ENCODE peak calls at places on chromosomes 11 and 22, in nine cellular contexts. One of them, this sample, is unnamed.

GRCh38 chr11:115916596-115916995 is 412.4 kb upstream of the CADM1 start:
- DNase-seq in dorsolateral prefrontal cortex: no peak
- DNase-seq in AG10803: no peak
- DNase-seq in colonic mucosa: no peak
- DNase-seq in fibroblast of mammary gland: no peak
- DNase-seq in uterus: no peak
- DNase-seq in H1: no peak
- DNase-seq in upper lobe of right lung: peak
- DNase-seq in spleen: no peak
- DNase-seq in this sample: no peak

GRCh38 chr11:115159122-115159665 is 345.0 kb downstream of the CADM1 start:
- DNase-seq in dorsolateral prefrontal cortex: no peak
- DNase-seq in AG10803: no peak
- DNase-seq in colonic mucosa: no peak
- DNase-seq in fibroblast of mammary gland: no peak
- DNase-seq in uterus: no peak
- DNase-seq in H1: no peak
- DNase-seq in upper lobe of right lung: no peak
- DNase-seq in spleen: no peak
- DNase-seq in this sample: no peak

GRCh38 chr11:128903248-128904041 is 12.3 kb downstream of the KCNJ5 start:
- DNase-seq in dorsolateral prefrontal cortex: no peak
- DNase-seq in AG10803: no peak
- DNase-seq in colonic mucosa: no peak
- DNase-seq in fibroblast of mammary gland: no peak
- DNase-seq in uterus: no peak
- DNase-seq in H1: no peak
- DNase-seq in upper lobe of right lung: peak
- DNase-seq in spleen: no peak
- DNase-seq in this sample: no peak

GRCh38 chr11:134151083-134151747 is 72.6 kb downstream of the NCAPD3 start:
- DNase-seq in dorsolateral prefrontal cortex: no peak
- DNase-seq in AG10803: no peak
- DNase-seq in colonic mucosa: no peak
- DNase-seq in fibroblast of mammary gland: no peak
- DNase-seq in uterus: no peak
- DNase-seq in H1: no peak
- DNase-seq in upper lobe of right lung: no peak
- DNase-seq in spleen: no peak
- DNase-seq in this sample: no peak

GRCh38 chr22:35684270-35684700 is 33.4 kb upstream of the APOL5 start:
- DNase-seq in dorsolateral prefrontal cortex: no peak
- DNase-seq in AG10803: peak
- DNase-seq in colonic mucosa: peak
- DNase-seq in fibroblast of mammary gland: peak
- DNase-seq in uterus: no peak
- DNase-seq in H1: no peak
- DNase-seq in upper lobe of right lung: no peak
- DNase-seq in spleen: no peak
- DNase-seq in this sample: no peak

GRCh38 chr11:69040581-69041260 is 8.0 kb upstream of the TPCN2 start:
- DNase-seq in dorsolateral prefrontal cortex: no peak
- DNase-seq in AG10803: peak
- DNase-seq in colonic mucosa: no peak
- DNase-seq in fibroblast of mammary gland: peak
- DNase-seq in uterus: no peak
- DNase-seq in H1: no peak
- DNase-seq in upper lobe of right lung: no peak
- DNase-seq in spleen: no peak
- DNase-seq in this sample: no peak

GRCh38 chr22:39089928-39090327 is 7.1 kb upstream of the APOBEC3H start:
- DNase-seq in dorsolateral prefrontal cortex: no peak
- DNase-seq in AG10803: no peak
- DNase-seq in colonic mucosa: no peak
- DNase-seq in fibroblast of mammary gland: no peak
- DNase-seq in uterus: no peak
- DNase-seq in H1: no peak
- DNase-seq in upper lobe of right lung: no peak
- DNase-seq in spleen: no peak
- DNase-seq in this sample: no peak

GRCh38 chr22:22655452-22656108 is 11.2 kb downstream of the GGTLC2 start:
- DNase-seq in dorsolateral prefrontal cortex: no peak
- DNase-seq in AG10803: no peak
- DNase-seq in colonic mucosa: no peak
- DNase-seq in fibroblast of mammary gland: peak
- DNase-seq in uterus: no peak
- DNase-seq in H1: no peak
- DNase-seq in upper lobe of right lung: no peak
- DNase-seq in spleen: no peak
- DNase-seq in this sample: no peak

GRCh38 chr11:70603064-70603755 is 204.9 kb downstream of the CTTN start:
- DNase-seq in dorsolateral prefrontal cortex: no peak
- DNase-seq in AG10803: no peak
- DNase-seq in colonic mucosa: no peak
- DNase-seq in fibroblast of mammary gland: no peak
- DNase-seq in uterus: no peak
- DNase-seq in H1: no peak
- DNase-seq in upper lobe of right lung: no peak
- DNase-seq in spleen: no peak
- DNase-seq in this sample: no peak

GRCh38 chr11:37574361-37574760 is 976.3 kb upstream of the RAG2 start:
- DNase-seq in dorsolateral prefrontal cortex: no peak
- DNase-seq in AG10803: no peak
- DNase-seq in colonic mucosa: no peak
- DNase-seq in fibroblast of mammary gland: no peak
- DNase-seq in uterus: no peak
- DNase-seq in H1: no peak
- DNase-seq in upper lobe of right lung: no peak
- DNase-seq in spleen: no peak
- DNase-seq in this sample: no peak

GRCh38 chr22:29328566-29329500 is 13.3 kb upstream of the RASL10A start:
- DNase-seq in dorsolateral prefrontal cortex: no peak
- DNase-seq in AG10803: no peak
- DNase-seq in colonic mucosa: no peak
- DNase-seq in fibroblast of mammary gland: no peak
- DNase-seq in uterus: no peak
- DNase-seq in H1: no peak
- DNase-seq in upper lobe of right lung: no peak
- DNase-seq in spleen: no peak
- DNase-seq in this sample: no peak

GRCh38 chr11:101915811-101916291 is 471 bp downstream of the ANGPTL5 start:
- DNase-seq in dorsolateral prefrontal cortex: no peak
- DNase-seq in AG10803: peak
- DNase-seq in colonic mucosa: no peak
- DNase-seq in fibroblast of mammary gland: peak
- DNase-seq in uterus: no peak
- DNase-seq in H1: no peak
- DNase-seq in upper lobe of right lung: no peak
- DNase-seq in spleen: no peak
- DNase-seq in this sample: no peak

GRCh38 chr22:33666249-33666648 is 254.0 kb downstream of the LARGE1 start:
- DNase-seq in dorsolateral prefrontal cortex: no peak
- DNase-seq in AG10803: no peak
- DNase-seq in colonic mucosa: no peak
- DNase-seq in fibroblast of mammary gland: no peak
- DNase-seq in uterus: no peak
- DNase-seq in H1: no peak
- DNase-seq in upper lobe of right lung: no peak
- DNase-seq in spleen: no peak
- DNase-seq in this sample: no peak

GRCh38 chr11:35367491-35367890 is 51.9 kb downstream of the SLC1A2 start:
- DNase-seq in dorsolateral prefrontal cortex: no peak
- DNase-seq in AG10803: peak
- DNase-seq in colonic mucosa: no peak
- DNase-seq in fibroblast of mammary gland: peak
- DNase-seq in uterus: no peak
- DNase-seq in H1: no peak
- DNase-seq in upper lobe of right lung: no peak
- DNase-seq in spleen: no peak
- DNase-seq in this sample: no peak

GRCh38 chr11:110242188-110242587 is 54.2 kb downstream of the RDX start:
- DNase-seq in dorsolateral prefrontal cortex: no peak
- DNase-seq in AG10803: no peak
- DNase-seq in colonic mucosa: no peak
- DNase-seq in fibroblast of mammary gland: no peak
- DNase-seq in uterus: no peak
- DNase-seq in H1: no peak
- DNase-seq in upper lobe of right lung: no peak
- DNase-seq in spleen: no peak
- DNase-seq in this sample: no peak

GRCh38 chr22:22941831-22942510 is 54.4 kb downstream of the IGLL5 start:
- DNase-seq in dorsolateral prefrontal cortex: peak
- DNase-seq in AG10803: no peak
- DNase-seq in colonic mucosa: peak
- DNase-seq in fibroblast of mammary gland: no peak
- DNase-seq in uterus: peak
- DNase-seq in H1: no peak
- DNase-seq in upper lobe of right lung: peak
- DNase-seq in spleen: peak
- DNase-seq in this sample: no peak

DNA sequence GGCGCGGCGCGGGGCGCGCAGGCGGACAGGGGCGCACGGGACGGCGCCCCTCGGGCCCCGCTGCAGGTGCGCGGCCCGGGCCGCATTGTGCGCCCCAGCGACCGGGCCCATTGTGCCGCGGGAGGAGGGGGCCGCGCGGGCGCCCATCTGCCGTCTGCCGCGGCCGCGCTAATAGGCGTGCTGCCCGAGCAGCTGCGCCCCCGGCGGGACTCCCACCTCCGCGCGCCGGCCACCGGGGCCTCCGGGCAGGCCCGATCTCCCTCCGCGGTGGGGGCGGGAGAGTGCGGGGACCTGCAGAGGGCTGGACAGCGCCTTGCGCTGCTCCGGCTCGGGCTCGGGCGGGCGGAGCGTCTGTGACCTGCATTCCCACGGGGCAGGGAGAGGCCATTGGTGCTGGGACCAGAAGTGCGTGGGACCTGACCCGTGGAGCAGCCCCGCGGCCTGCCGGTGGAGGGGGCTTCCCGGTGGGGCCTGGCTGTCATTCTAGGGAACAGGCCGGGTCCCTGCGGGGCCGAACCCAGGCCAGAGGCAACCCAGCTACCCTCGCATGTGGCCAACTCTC is 950 bp downstream of the BRSK2 start:
- DNase-seq in dorsolateral prefrontal cortex: no peak
- DNase-seq in AG10803: no peak
- DNase-seq in colonic mucosa: no peak
- DNase-seq in fibroblast of mammary gland: no peak
- DNase-seq in uterus: no peak
- DNase-seq in H1: no peak
- DNase-seq in upper lobe of right lung: no peak
- DNase-seq in spleen: peak
- DNase-seq in this sample: no peak
- H3K4me3 ChIP-seq in dorsolateral prefrontal cortex: peak
- H3K4me3 ChIP-seq in AG10803: no peak
- H3K4me3 ChIP-seq in colonic mucosa: no peak
- H3K4me3 ChIP-seq in fibroblast of mammary gland: no peak
- H3K4me3 ChIP-seq in uterus: no peak
- H3K4me3 ChIP-seq in H1: peak
- H3K4me3 ChIP-seq in upper lobe of right lung: no peak
- H3K4me3 ChIP-seq in spleen: no peak
- H3K4me3 ChIP-seq in this sample: peak

DNA sequence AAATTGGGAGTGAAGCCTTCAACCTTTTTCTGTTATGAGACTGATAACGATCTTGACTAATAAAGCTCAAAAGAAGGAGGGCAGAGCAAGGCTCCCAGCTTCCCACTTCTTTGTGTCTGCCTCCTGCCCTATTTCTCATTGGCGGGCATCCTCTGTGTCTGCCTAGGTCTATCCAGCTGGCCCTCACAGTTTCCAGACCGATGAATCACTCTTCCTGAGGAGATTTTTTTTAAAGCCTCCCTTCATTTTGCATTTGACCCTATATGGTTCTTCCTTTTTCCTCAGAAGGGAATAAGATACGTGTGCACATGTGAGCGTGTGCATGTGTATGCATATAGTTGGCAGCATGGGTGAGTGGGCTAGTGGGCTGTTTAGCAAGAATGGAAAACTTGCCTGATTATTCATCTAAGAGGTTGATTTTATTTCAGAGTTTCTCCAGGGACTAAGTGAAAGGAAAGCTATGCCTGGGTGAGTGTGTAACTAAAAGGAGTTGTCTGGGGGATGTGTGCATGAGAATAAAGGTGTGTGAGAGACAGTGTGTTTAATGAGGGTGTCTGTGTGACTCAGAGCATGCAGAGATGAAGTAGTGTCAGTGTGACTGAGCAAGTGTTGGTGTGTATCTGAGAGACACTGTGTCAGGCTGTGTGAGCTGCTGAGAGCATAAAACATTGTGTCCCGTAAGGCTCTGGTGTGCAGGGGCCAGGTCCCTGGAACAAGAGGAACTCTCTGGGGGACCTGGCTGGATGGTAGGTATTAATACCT is 12.2 kb downstream of the PHLDB1 start:
- DNase-seq in dorsolateral prefrontal cortex: no peak
- DNase-seq in AG10803: peak
- DNase-seq in colonic mucosa: no peak
- DNase-seq in fibroblast of mammary gland: peak
- DNase-seq in uterus: peak
- DNase-seq in H1: no peak
- DNase-seq in upper lobe of right lung: peak
- DNase-seq in spleen: peak
- DNase-seq in this sample: peak
- H3K4me3 ChIP-seq in dorsolateral prefrontal cortex: no peak
- H3K4me3 ChIP-seq in AG10803: peak
- H3K4me3 ChIP-seq in colonic mucosa: no peak
- H3K4me3 ChIP-seq in fibroblast of mammary gland: peak
- H3K4me3 ChIP-seq in uterus: no peak
- H3K4me3 ChIP-seq in H1: no peak
- H3K4me3 ChIP-seq in upper lobe of right lung: no peak
- H3K4me3 ChIP-seq in spleen: no peak
- H3K4me3 ChIP-seq in this sample: no peak

DNA sequence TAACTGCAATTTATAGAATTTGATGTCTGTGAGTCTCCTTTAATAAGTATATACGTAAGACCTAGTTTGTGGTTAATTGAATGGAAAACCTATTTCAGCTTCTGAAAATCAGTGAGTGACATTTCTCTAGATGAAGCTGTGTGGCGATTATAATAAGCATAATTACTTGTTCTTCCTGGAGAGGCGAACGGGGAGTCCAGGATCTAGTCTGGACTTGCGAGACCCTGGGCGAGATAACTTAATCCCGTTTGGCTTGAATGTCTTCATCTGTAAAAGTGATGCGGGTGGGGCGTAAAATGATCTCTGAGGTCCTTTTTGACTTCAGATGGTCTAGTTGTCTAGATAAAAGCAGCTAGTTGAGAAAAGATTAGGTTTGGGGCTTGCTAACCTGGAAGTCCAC is 1.1 kb downstream of the PRRG4 start:
- DNase-seq in dorsolateral prefrontal cortex: no peak
- DNase-seq in AG10803: no peak
- DNase-seq in colonic mucosa: no peak
- DNase-seq in fibroblast of mammary gland: no peak
- DNase-seq in uterus: no peak
- DNase-seq in H1: no peak
- DNase-seq in upper lobe of right lung: no peak
- DNase-seq in spleen: no peak
- DNase-seq in this sample: no peak
- H3K4me3 ChIP-seq in dorsolateral prefrontal cortex: no peak
- H3K4me3 ChIP-seq in AG10803: no peak
- H3K4me3 ChIP-seq in colonic mucosa: peak
- H3K4me3 ChIP-seq in fibroblast of mammary gland: no peak
- H3K4me3 ChIP-seq in uterus: no peak
- H3K4me3 ChIP-seq in H1: peak
- H3K4me3 ChIP-seq in upper lobe of right lung: peak
- H3K4me3 ChIP-seq in spleen: no peak
- H3K4me3 ChIP-seq in this sample: peak

GRCh38 chr11:76444384-76445121 is at the start of gene EMSY:
- DNase-seq in dorsolateral prefrontal cortex: peak
- DNase-seq in AG10803: peak
- DNase-seq in colonic mucosa: peak
- DNase-seq in fibroblast of mammary gland: peak
- DNase-seq in uterus: peak
- DNase-seq in H1: peak
- DNase-seq in upper lobe of right lung: peak
- DNase-seq in spleen: peak
- DNase-seq in this sample: peak
- H3K4me3 ChIP-seq in dorsolateral prefrontal cortex: peak
- H3K4me3 ChIP-seq in AG10803: peak
- H3K4me3 ChIP-seq in colonic mucosa: peak
- H3K4me3 ChIP-seq in fibroblast of mammary gland: peak
- H3K4me3 ChIP-seq in uterus: peak
- H3K4me3 ChIP-seq in H1: peak
- H3K4me3 ChIP-seq in upper lobe of right lung: peak
- H3K4me3 ChIP-seq in spleen: peak
- H3K4me3 ChIP-seq in this sample: peak